ENCODE peak calls at places on chromosomes 1 and 21, in five cellular contexts. A, R, K, N and J are unnamed samples.

GRCh38 chr1:110384581-110385321 is 6.1 kb downstream of the SLC16A4 start:
- DNase-seq in A (peak; percentile 72), R (no peak), K (no peak), N (no peak), J (no peak)

GRCh38 chr1:214623430-214623829 is 20.4 kb downstream of the CENPF start:
- DNase-seq in A (no peak), R (no peak), K (no peak), N (no peak), J (no peak)

GRCh38 chr1:5371270-5371669 is 621.0 kb downstream of the NPHP4 start:
- DNase-seq in A (no peak), R (no peak), K (no peak), N (no peak), J (no peak)

GRCh38 chr1:225877570-225877969 is 4.6 kb downstream of the TMEM63A start:
- DNase-seq in A (peak; percentile 49), R (peak; percentile 16), K (no peak), N (no peak), J (no peak)

GRCh38 chr1:227316456-227316855 is 1.8 kb downstream of the CDC42BPA start:
- DNase-seq in A (no peak), R (no peak), K (no peak), N (no peak), J (no peak)

GRCh38 chr1:8510041-8510823 is 192.3 kb downstream of the SLC45A1 start:
- DNase-seq in A (peak; percentile 45), R (peak; percentile 82), K (peak; percentile 63), N (no peak), J (no peak)

GRCh38 chr1:172135076-172135672 is 285.3 kb upstream of the C1orf105 start:
- DNase-seq in A (peak; percentile 42), R (no peak), K (peak; percentile 53), N (no peak), J (peak; percentile 16)

GRCh38 chr1:212614398-212615091 is 6.0 kb downstream of the ATF3 start:
- DNase-seq in A (no peak), R (no peak), K (peak; percentile 32), N (no peak), J (no peak)

GRCh38 chr1:66752000-66752592 is at the start of gene DYNLT5:
- DNase-seq in A (no peak), R (no peak), K (no peak), N (no peak), J (peak; percentile 33)

GRCh38 chr1:110606784-110607662 is 865 bp upstream of the KCNA2 start:
- DNase-seq in A (no peak), R (no peak), K (peak; percentile 20), N (no peak), J (no peak)

GRCh38 chr1:200034821-200035396 is 7.4 kb downstream of the NR5A2 start:
- DNase-seq in A (no peak), R (no peak), K (no peak), N (no peak), J (no peak)

GRCh38 chr1:10661453-10661852 is 135.0 kb downstream of the CASZ1 start:
- DNase-seq in A (no peak), R (no peak), K (no peak), N (no peak), J (no peak)

GRCh38 chr1:227789881-227790400 is 25.5 kb upstream of the PRSS38 start:
- DNase-seq in A (no peak), R (no peak), K (no peak), N (no peak), J (no peak)

GRCh38 chr1:116493484-116494350 is 77.1 kb downstream of the CD58 start:
- DNase-seq in A (no peak), R (no peak), K (no peak), N (no peak), J (no peak)

GRCh38 chr1:65792671-65793358 is at the start of gene PDE4B:
- DNase-seq in A (no peak), R (no peak), K (no peak), N (no peak), J (peak; percentile 32)

GRCh38 chr21:15826147-15826780 is 96.5 kb downstream of the USP25 start:
- DNase-seq in A (no peak), R (no peak), K (peak; percentile 68), N (peak; percentile 31), J (peak; percentile 68)

GRCh38 chr1:239765163-239765562 is 326.5 kb upstream of the FMN2 start:
- DNase-seq in A (no peak), R (no peak), K (no peak), N (no peak), J (no peak)

GRCh38 chr1:38534473-38534823 is 325.1 kb downstream of the RRAGC start:
- DNase-seq in A (no peak), R (no peak), K (no peak), N (no peak), J (no peak)

GRCh38 chr1:1507305-1507704 is 4.7 kb upstream of the ATAD3A start:
- DNase-seq in A (no peak), R (no peak), K (peak; percentile 13), N (no peak), J (no peak)

GRCh38 chr1:217431395-217431794 is 199.5 kb downstream of the GPATCH2 start:
- DNase-seq in A (no peak), R (no peak), K (peak; percentile 1), N (no peak), J (no peak)

GRCh38 chr1:195462646-195463045 is 1145.6 kb downstream of the KCNT2 start:
- DNase-seq in A (no peak), R (peak; percentile 25), K (no peak), N (no peak), J (no peak)

GRCh38 chr1:242813490-242814091 is 289.1 kb upstream of the PLD5 start:
- DNase-seq in A (no peak), R (no peak), K (no peak), N (no peak), J (no peak)

GRCh38 chr21:42836767-42837301 is 42.5 kb downstream of the WDR4 start:
- DNase-seq in A (peak; percentile 11), R (no peak), K (no peak), N (no peak), J (no peak)

GRCh38 chr1:92356956-92357355 is 58.1 kb downstream of the RPAP2 start:
- DNase-seq in A (no peak), R (peak; percentile 48), K (no peak), N (no peak), J (no peak)

GRCh38 chr1:100517517-100517916 is 20.4 kb upstream of the GPR88 start:
- DNase-seq in A (no peak), R (no peak), K (no peak), N (no peak), J (no peak)

GRCh38 chr1:11648732-11649158 is 5.5 kb downstream of the FBXO2 start:
- DNase-seq in A (peak; percentile 32), R (no peak), K (no peak), N (no peak), J (no peak)

GRCh38 chr1:109240158-109241152 is 8.9 kb upstream of the CELSR2 start:
- DNase-seq in A (no peak), R (no peak), K (peak; percentile 22), N (peak; percentile 86), J (no peak)

GRCh38 chr1:109924316-109924715 is 13.7 kb downstream of the CSF1 start:
- DNase-seq in A (no peak), R (no peak), K (no peak), N (peak; percentile 29), J (no peak)

GRCh38 chr1:32871364-32872188 is 864 bp upstream of the FNDC5 start:
- DNase-seq in A (no peak), R (no peak), K (peak; percentile 19), N (no peak), J (no peak)

GRCh38 chr1:103900005-103900404 is 150.3 kb downstream of the AMY1C start:
- DNase-seq in A (no peak), R (no peak), K (no peak), N (no peak), J (no peak)

GRCh38 chr1:116571215-116571919 is 541 bp upstream of the CD58 start:
- DNase-seq in A (no peak), R (no peak), K (no peak), N (no peak), J (no peak)

GRCh38 chr1:6148497-6149241 is 31.5 kb downstream of the CHD5 start:
- DNase-seq in A (peak; percentile 29), R (no peak), K (peak; percentile 68), N (no peak), J (no peak)

GRCh38 chr1:31145581-31146117 is 80.1 kb upstream of the PUM1 start:
- DNase-seq in A (no peak), R (no peak), K (no peak), N (no peak), J (no peak)

GRCh38 chr1:47409311-47410085 is 6.6 kb upstream of the FOXE3 start:
- DNase-seq in A (no peak), R (no peak), K (no peak), N (no peak), J (no peak)

GRCh38 chr1:170776147-170776734 is 112.3 kb downstream of the PRRX1 start:
- DNase-seq in A (no peak), R (no peak), K (no peak), N (no peak), J (no peak)

GRCh38 chr1:200179781-200180160 is 152.3 kb downstream of the NR5A2 start:
- DNase-seq in A (no peak), R (no peak), K (no peak), N (no peak), J (no peak)

GRCh38 chr1:151584278-151584677 is 27.6 kb upstream of the SNX27 start:
- DNase-seq in A (no peak), R (no peak), K (no peak), N (no peak), J (no peak)